ENCODE peak calls at places on chromosome 1, in seven cellular contexts. One of them, this sample, is unnamed.

GRCh38 chr1:241045659-241046058 is 311.3 kb downstream of the RGS7 start:
- DNase-seq in HepG2: no peak
- DNase-seq in HCT116: no peak
- DNase-seq in SK-N-SH: no peak
- DNase-seq in GM12878: no peak
- DNase-seq in H1: no peak
- DNase-seq in Panc1: no peak
- DNase-seq in this sample: no peak

GRCh38 chr1:58837886-58838285 is 54.0 kb upstream of the JUN start:
- DNase-seq in HepG2: no peak
- DNase-seq in HCT116: no peak
- DNase-seq in H1: no peak
- DNase-seq in GM12878: no peak
- DNase-seq in Panc1: no peak
- DNase-seq in SK-N-SH: no peak
- DNase-seq in this sample: no peak

GRCh38 chr1:177983824-177984528 is 14.1 kb upstream of the SEC16B start:
- DNase-seq in HepG2: peak; percentile 7
- DNase-seq in SK-N-SH: peak; percentile 29
- DNase-seq in H1: peak; percentile 56
- DNase-seq in HCT116: no peak
- DNase-seq in GM12878: no peak
- DNase-seq in Panc1: no peak
- DNase-seq in this sample: no peak

GRCh38 chr1:192983349-192983980 is 75.7 kb downstream of the UCHL5 start:
- DNase-seq in HCT116: no peak
- DNase-seq in HepG2: no peak
- DNase-seq in GM12878: peak; percentile 12
- DNase-seq in Panc1: no peak
- DNase-seq in SK-N-SH: no peak
- DNase-seq in H1: no peak
- DNase-seq in this sample: peak; percentile 28

GRCh38 chr1:225774276-225775147 is 3.1 kb upstream of the SRP9 start:
- DNase-seq in Panc1: no peak
- DNase-seq in GM12878: no peak
- DNase-seq in H1: no peak
- DNase-seq in SK-N-SH: no peak
- DNase-seq in HCT116: no peak
- DNase-seq in HepG2: no peak
- DNase-seq in this sample: no peak

GRCh38 chr1:174039069-174039468 is 16.9 kb upstream of the RC3H1 start:
- DNase-seq in HepG2: no peak
- DNase-seq in SK-N-SH: no peak
- DNase-seq in Panc1: no peak
- DNase-seq in H1: no peak
- DNase-seq in HCT116: no peak
- DNase-seq in GM12878: no peak
- DNase-seq in this sample: no peak

GRCh38 chr1:26127235-26128163 is 15.9 kb downstream of the PDIK1L start:
- DNase-seq in HCT116: no peak
- DNase-seq in SK-N-SH: no peak
- DNase-seq in Panc1: no peak
- DNase-seq in HepG2: no peak
- DNase-seq in GM12878: no peak
- DNase-seq in H1: peak; percentile 33
- DNase-seq in this sample: no peak

GRCh38 chr1:43711049-43711448 is 3.7 kb downstream of the ST3GAL3 start:
- DNase-seq in HepG2: no peak
- DNase-seq in HCT116: no peak
- DNase-seq in Panc1: peak; percentile 43
- DNase-seq in H1: no peak
- DNase-seq in GM12878: no peak
- DNase-seq in SK-N-SH: no peak
- DNase-seq in this sample: no peak

GRCh38 chr1:111399792-111400610 is 27.5 kb downstream of the OVGP1 start:
- DNase-seq in H1: peak; percentile 71
- DNase-seq in GM12878: peak; percentile 15
- DNase-seq in HepG2: peak; percentile 40
- DNase-seq in Panc1: peak; percentile 1
- DNase-seq in SK-N-SH: peak; percentile 35
- DNase-seq in HCT116: peak; percentile 33
- DNase-seq in this sample: peak; percentile 55

GRCh38 chr1:94013331-94013925 is 104.2 kb upstream of the GCLM start:
- DNase-seq in GM12878: no peak
- DNase-seq in HepG2: no peak
- DNase-seq in H1: no peak
- DNase-seq in HCT116: no peak
- DNase-seq in Panc1: no peak
- DNase-seq in SK-N-SH: no peak
- DNase-seq in this sample: no peak

GRCh38 chr1:205547932-205548827 is 43.7 kb downstream of the CDK18 start:
- DNase-seq in HepG2: no peak
- DNase-seq in SK-N-SH: no peak
- DNase-seq in H1: peak; percentile 46
- DNase-seq in HCT116: no peak
- DNase-seq in Panc1: no peak
- DNase-seq in GM12878: no peak
- DNase-seq in this sample: no peak

GRCh38 chr1:5896706-5897105 is 95.5 kb downstream of the NPHP4 start:
- DNase-seq in H1: no peak
- DNase-seq in SK-N-SH: no peak
- DNase-seq in HCT116: no peak
- DNase-seq in Panc1: no peak
- DNase-seq in HepG2: no peak
- DNase-seq in GM12878: no peak
- DNase-seq in this sample: no peak

GRCh38 chr1:28196330-28196729 is 19.8 kb upstream of the PTAFR start:
- DNase-seq in HCT116: no peak
- DNase-seq in HepG2: no peak
- DNase-seq in SK-N-SH: no peak
- DNase-seq in H1: no peak
- DNase-seq in Panc1: no peak
- DNase-seq in GM12878: no peak
- DNase-seq in this sample: peak; percentile 5

GRCh38 chr1:61606448-61607312 is 118.3 kb downstream of the TM2D1 start:
- DNase-seq in SK-N-SH: no peak
- DNase-seq in HCT116: no peak
- DNase-seq in HepG2: no peak
- DNase-seq in GM12878: no peak
- DNase-seq in H1: no peak
- DNase-seq in Panc1: no peak
- DNase-seq in this sample: no peak

GRCh38 chr1:74811421-74812179 is 78.6 kb downstream of the TYW3 start:
- DNase-seq in HCT116: no peak
- DNase-seq in HepG2: no peak
- DNase-seq in SK-N-SH: no peak
- DNase-seq in H1: no peak
- DNase-seq in GM12878: no peak
- DNase-seq in Panc1: no peak
- DNase-seq in this sample: no peak

GRCh38 chr1:110084226-110085078 is 14.0 kb upstream of the ALX3 start:
- DNase-seq in SK-N-SH: no peak
- DNase-seq in HepG2: no peak
- DNase-seq in Panc1: no peak
- DNase-seq in HCT116: no peak
- DNase-seq in GM12878: peak; percentile 27
- DNase-seq in H1: peak; percentile 64
- DNase-seq in this sample: no peak

GRCh38 chr1:27000817-27001460 is 7.4 kb downstream of the TRNP1 start:
- DNase-seq in Panc1: no peak
- DNase-seq in HepG2: no peak
- DNase-seq in SK-N-SH: no peak
- DNase-seq in HCT116: no peak
- DNase-seq in H1: no peak
- DNase-seq in GM12878: no peak
- DNase-seq in this sample: no peak

GRCh38 chr1:50644447-50645105 is 221.3 kb upstream of the DMRTA2 start:
- DNase-seq in H1: no peak
- DNase-seq in SK-N-SH: no peak
- DNase-seq in HCT116: no peak
- DNase-seq in GM12878: no peak
- DNase-seq in HepG2: no peak
- DNase-seq in Panc1: no peak
- DNase-seq in this sample: no peak
- TF ChIP-seq SIN3A in H1: no peak
- TF ChIP-seq SIN3A in SK-N-SH: no peak
- TF ChIP-seq SIN3A in HCT116: no peak
- TF ChIP-seq SIN3A in GM12878: no peak
- TF ChIP-seq SIN3A in HepG2: no peak
- TF ChIP-seq SIN3A in Panc1: no peak
- TF ChIP-seq SIN3A in this sample: no peak

DNA sequence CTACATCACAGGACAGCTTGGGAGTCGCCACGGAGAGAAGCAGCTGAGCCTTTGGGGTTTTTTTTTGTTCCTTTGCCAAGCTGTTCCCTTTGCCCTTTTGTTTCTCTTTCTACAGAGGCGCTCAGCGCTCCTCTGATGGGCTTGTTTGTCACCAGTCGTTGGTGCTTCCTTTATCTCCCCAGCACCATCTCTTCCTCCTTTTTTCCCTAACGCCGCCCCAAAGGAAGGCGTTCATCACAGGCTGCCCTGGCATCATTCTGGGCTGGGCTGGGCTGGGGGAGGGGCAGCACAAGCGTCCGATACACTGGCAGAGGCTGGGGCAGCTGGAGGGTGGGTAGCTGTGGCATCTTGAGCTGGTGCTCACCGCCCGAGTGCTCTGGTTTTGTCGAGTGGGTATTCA is 10.5 kb downstream of the IGSF21 start:
- DNase-seq in HCT116: no peak
- DNase-seq in H1: no peak
- DNase-seq in Panc1: no peak
- DNase-seq in HepG2: no peak
- DNase-seq in SK-N-SH: no peak
- DNase-seq in GM12878: no peak
- DNase-seq in this sample: no peak
- TF ChIP-seq SIN3A in HCT116: no peak
- TF ChIP-seq SIN3A in H1: no peak
- TF ChIP-seq SIN3A in Panc1: no peak
- TF ChIP-seq SIN3A in HepG2: no peak
- TF ChIP-seq SIN3A in SK-N-SH: no peak
- TF ChIP-seq SIN3A in GM12878: no peak
- TF ChIP-seq SIN3A in this sample: no peak

GRCh38 chr1:166136252-166136651 is 30.5 kb downstream of the FAM78B start:
- DNase-seq in Panc1: no peak
- DNase-seq in H1: no peak
- DNase-seq in HCT116: no peak
- DNase-seq in GM12878: no peak
- DNase-seq in SK-N-SH: peak; percentile 62
- DNase-seq in HepG2: no peak
- DNase-seq in this sample: no peak

GRCh38 chr1:166133276-166133841 is 33.4 kb downstream of the FAM78B start:
- DNase-seq in H1: no peak
- DNase-seq in GM12878: no peak
- DNase-seq in SK-N-SH: no peak
- DNase-seq in HepG2: no peak
- DNase-seq in Panc1: peak; percentile 2
- DNase-seq in HCT116: peak; percentile 10
- DNase-seq in this sample: peak; percentile 62

GRCh38 chr1:166132496-166132895 is 34.3 kb downstream of the FAM78B start:
- DNase-seq in Panc1: no peak
- DNase-seq in H1: no peak
- DNase-seq in HepG2: no peak
- DNase-seq in HCT116: no peak
- DNase-seq in SK-N-SH: no peak
- DNase-seq in GM12878: no peak
- DNase-seq in this sample: no peak

GRCh38 chr1:166136699-166137401 is 30.0 kb downstream of the FAM78B start:
- DNase-seq in HCT116: no peak
- DNase-seq in GM12878: no peak
- DNase-seq in SK-N-SH: no peak
- DNase-seq in H1: no peak
- DNase-seq in Panc1: no peak
- DNase-seq in HepG2: no peak
- DNase-seq in this sample: no peak

DNA sequence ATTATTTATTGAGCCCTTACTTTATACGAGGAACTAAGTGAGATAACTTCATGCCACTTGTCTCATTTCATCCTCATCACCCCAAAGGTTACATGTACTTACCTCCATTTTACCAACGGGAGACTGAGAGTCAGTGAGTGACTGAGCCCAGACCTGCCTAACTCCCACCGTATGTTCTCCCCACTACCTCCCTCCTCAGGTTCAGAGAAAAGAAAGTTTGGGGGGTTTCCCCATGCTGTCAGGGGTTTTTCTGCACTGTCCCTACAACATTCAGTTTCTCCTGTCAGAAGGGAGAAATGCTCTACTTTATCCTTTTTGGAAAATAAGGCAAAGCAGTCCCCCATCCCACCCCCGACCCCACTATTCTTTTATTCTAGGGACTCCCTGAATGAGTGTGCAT is 32.9 kb downstream of the FAM78B start:
- DNase-seq in HCT116: no peak
- DNase-seq in SK-N-SH: no peak
- DNase-seq in HepG2: no peak
- DNase-seq in Panc1: no peak
- DNase-seq in GM12878: no peak
- DNase-seq in H1: no peak
- DNase-seq in this sample: no peak
- TF ChIP-seq SIN3A in HCT116: no peak
- TF ChIP-seq SIN3A in SK-N-SH: no peak
- TF ChIP-seq SIN3A in HepG2: no peak
- TF ChIP-seq SIN3A in Panc1: no peak
- TF ChIP-seq SIN3A in GM12878: no peak
- TF ChIP-seq SIN3A in H1: no peak
- TF ChIP-seq SIN3A in this sample: no peak

GRCh38 chr1:197773856-197774255 is 1.4 kb downstream of the DENND1B start:
- DNase-seq in HepG2: no peak
- DNase-seq in SK-N-SH: no peak
- DNase-seq in GM12878: no peak
- DNase-seq in Panc1: no peak
- DNase-seq in H1: no peak
- DNase-seq in HCT116: no peak
- DNase-seq in this sample: no peak

GRCh38 chr1:197768014-197768413 is 7.3 kb downstream of the DENND1B start:
- DNase-seq in HepG2: no peak
- DNase-seq in GM12878: no peak
- DNase-seq in HCT116: no peak
- DNase-seq in H1: no peak
- DNase-seq in Panc1: no peak
- DNase-seq in SK-N-SH: no peak
- DNase-seq in this sample: no peak

GRCh38 chr1:197770243-197770642 is 5.0 kb downstream of the DENND1B start:
- DNase-seq in SK-N-SH: no peak
- DNase-seq in H1: no peak
- DNase-seq in HCT116: no peak
- DNase-seq in Panc1: no peak
- DNase-seq in HepG2: no peak
- DNase-seq in GM12878: no peak
- DNase-seq in this sample: no peak

GRCh38 chr1:197771904-197772561 is 3.2 kb downstream of the DENND1B start:
- DNase-seq in GM12878: no peak
- DNase-seq in H1: no peak
- DNase-seq in HCT116: no peak
- DNase-seq in SK-N-SH: no peak
- DNase-seq in Panc1: no peak
- DNase-seq in HepG2: no peak
- DNase-seq in this sample: no peak

DNA sequence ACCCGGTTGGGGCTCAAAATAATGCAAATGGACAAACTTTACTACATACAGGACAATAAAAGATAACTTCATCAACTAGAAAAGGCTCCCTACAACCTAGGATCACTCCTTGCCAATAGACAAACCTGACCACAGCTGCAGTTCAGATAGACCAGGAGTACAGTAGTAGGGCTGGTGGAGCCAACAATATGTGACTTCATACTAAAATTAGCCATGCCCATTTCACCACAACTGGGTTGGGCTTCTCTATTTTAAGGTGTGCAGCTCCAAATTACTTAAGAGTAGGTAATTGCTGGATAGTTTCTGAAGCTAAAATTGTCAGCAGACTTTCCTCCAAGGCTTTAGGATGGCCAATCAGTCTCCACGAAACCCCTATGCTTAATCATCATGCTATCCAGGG is 3.9 kb downstream of the DENND1B start:
- DNase-seq in HCT116: no peak
- DNase-seq in SK-N-SH: no peak
- DNase-seq in H1: no peak
- DNase-seq in Panc1: no peak
- DNase-seq in GM12878: no peak
- DNase-seq in HepG2: no peak
- DNase-seq in this sample: no peak
- TF ChIP-seq SIN3A in HCT116: no peak
- TF ChIP-seq SIN3A in SK-N-SH: no peak
- TF ChIP-seq SIN3A in H1: no peak
- TF ChIP-seq SIN3A in Panc1: no peak
- TF ChIP-seq SIN3A in GM12878: no peak
- TF ChIP-seq SIN3A in HepG2: no peak
- TF ChIP-seq SIN3A in this sample: no peak